ENCODE peak calls at places on chromosomes 12 and 14, in nine cellular contexts. U is astrocyte, W is neural progenitor cell, N is IMR-90, H is ovary, T is tibial artery, Q is Panc1, S is body of pancreas, Y is fibroblast of lung. X is an unnamed sample. For H3K4me1, the result is how much of the 10 kb centered on the place peaks cover.

GRCh38 chr14:74517731-74518130 is 24.2 kb downstream of the ISCA2 start:
- DNase-seq in U (no peak), W (no peak), N (no peak), H (peak), T (peak), Q (no peak), S (no peak), Y (no peak), X (no peak)

GRCh38 chr12:95460901-95461300 is 13.1 kb upstream of the METAP2 start:
- DNase-seq in U (no peak), W (no peak), N (no peak), H (no peak), T (no peak), Q (no peak), S (no peak), Y (no peak), X (no peak)

GRCh38 chr12:51217133-51217967 is 512 bp downstream of the POU6F1 start:
- DNase-seq in U (no peak), W (peak), N (no peak), H (peak), T (peak), Q (no peak), S (peak), Y (peak), X (peak)

GRCh38 chr12:126760109-126760508 is 1506.9 kb upstream of the TMEM132C start:
- DNase-seq in U (no peak), W (no peak), N (no peak), H (no peak), T (no peak), Q (no peak), S (no peak), Y (no peak), X (no peak)

GRCh38 chr14:24072881-24073877 is 1.8 kb downstream of the CPNE6 start:
- DNase-seq in U (no peak), W (no peak), N (no peak), H (no peak), T (no peak), Q (no peak), S (no peak), Y (no peak), X (no peak)

GRCh38 chr14:95256011-95256775 is 63.5 kb downstream of the CLMN start:
- DNase-seq in U (no peak), W (peak), N (no peak), H (no peak), T (no peak), Q (no peak), S (no peak), Y (no peak), X (no peak)

GRCh38 chr12:128323115-128323514 is 56.1 kb downstream of the TMEM132C start:
- DNase-seq in U (no peak), W (no peak), N (no peak), H (no peak), T (no peak), Q (no peak), S (no peak), Y (no peak), X (no peak)

GRCh38 chr14:103521438-103521961 is 1.1 kb downstream of the CKB start:
- DNase-seq in U (no peak), W (peak), N (no peak), H (peak), T (no peak), Q (no peak), S (no peak), Y (no peak), X (no peak)

GRCh38 chr12:98814254-98814653 is 169.2 kb downstream of the APAF1 start:
- DNase-seq in U (peak), W (no peak), N (no peak), H (no peak), T (no peak), Q (no peak), S (no peak), Y (peak), X (no peak)

GRCh38 chr14:21556378-21557083 is 23.3 kb downstream of the OR10G3 start:
- DNase-seq in U (no peak), W (no peak), N (no peak), H (no peak), T (no peak), Q (no peak), S (no peak), Y (no peak), X (no peak)

GRCh38 chr12:6964605-6965025 is 5.8 kb downstream of the PHB2 start:
- DNase-seq in U (no peak), W (no peak), N (no peak), H (no peak), T (no peak), Q (no peak), S (no peak), Y (no peak), X (no peak)

GRCh38 chr12:122182887-122183587 is at the start of gene LRRC43:
- DNase-seq in U (peak), W (peak), N (no peak), H (peak), T (no peak), Q (no peak), S (peak), Y (peak), X (peak)

GRCh38 chr14:70814466-70814865 is 5.2 kb upstream of the MAP3K9 start:
- DNase-seq in U (no peak), W (no peak), N (no peak), H (no peak), T (no peak), Q (no peak), S (no peak), Y (no peak), X (no peak)

GRCh38 chr12:21774358-21775129 is at the start of gene KCNJ8:
- DNase-seq in U (peak), W (peak), N (peak), H (peak), T (peak), Q (no peak), S (peak), Y (peak), X (peak)

GRCh38 chr12:87841935-87842334 is 187.3 kb downstream of the C12orf50 start:
- DNase-seq in U (no peak), W (no peak), N (no peak), H (no peak), T (no peak), Q (no peak), S (no peak), Y (no peak), X (no peak)

GRCh38 chr14:95402612-95403011 is 82.9 kb upstream of the CLMN start:
- DNase-seq in U (no peak), W (no peak), N (no peak), H (no peak), T (no peak), Q (no peak), S (no peak), Y (no peak), X (no peak)

GRCh38 chr14:69822456-69822855 is 25.4 kb upstream of the SLC10A1 start:
- DNase-seq in U (no peak), W (no peak), N (no peak), H (no peak), T (no peak), Q (no peak), S (no peak), Y (no peak), X (no peak)

GRCh38 chr12:47964102-47964723 is 817 bp downstream of the TMEM106C start:
- DNase-seq in U (no peak), W (peak), N (no peak), H (no peak), T (no peak), Q (no peak), S (peak), Y (no peak), X (peak)

GRCh38 chr12:72271401-72271740 is 799 bp upstream of the TRHDE start:
- DNase-seq in U (no peak), W (peak), N (peak), H (peak), T (peak), Q (no peak), S (peak), Y (peak), X (peak)

GRCh38 chr14:58599707-58600106 is 38.1 kb upstream of the DACT1 start:
- DNase-seq in U (no peak), W (no peak), N (no peak), H (no peak), T (no peak), Q (no peak), S (no peak), Y (no peak), X (no peak)

GRCh38 chr12:117045175-117045997 is 53.8 kb downstream of the TESC start:
- DNase-seq in U (no peak), W (no peak), N (no peak), H (no peak), T (no peak), Q (no peak), S (no peak), Y (no peak), X (no peak)

GRCh38 chr12:26003065-26003464 is 44.6 kb downstream of the RASSF8 start:
- DNase-seq in U (no peak), W (no peak), N (no peak), H (no peak), T (no peak), Q (no peak), S (no peak), Y (no peak), X (no peak)

GRCh38 chr14:94543450-94544123 is 17.7 kb upstream of the SERPINA4 start:
- DNase-seq in U (no peak), W (peak), N (no peak), H (peak), T (peak), Q (no peak), S (peak), Y (no peak), X (peak)

GRCh38 chr12:50175716-50176026 is 8.5 kb upstream of the CERS5 start:
- DNase-seq in U (no peak), W (no peak), N (no peak), H (no peak), T (no peak), Q (no peak), S (no peak), Y (no peak), X (no peak)

GRCh38 chr12:131596115-131596514 is 114.8 kb upstream of the SFSWAP start:
- DNase-seq in U (no peak), W (no peak), N (no peak), H (no peak), T (no peak), Q (no peak), S (no peak), Y (no peak), X (no peak)

GRCh38 chr12:72271741-72272661 is at the start of gene TRHDE:
- DNase-seq in U (peak), W (peak), N (peak), H (peak), T (peak), Q (no peak), S (peak), Y (peak), X (peak)

GRCh38 chr12:117363263-117363662 is 1.8 kb upstream of the NOS1 start:
- DNase-seq in U (no peak), W (no peak), N (no peak), H (no peak), T (no peak), Q (no peak), S (no peak), Y (no peak), X (no peak)

GRCh38 chr12:3491938-3492867 is 1.2 kb downstream of the PRMT8 start:
- DNase-seq in U (peak), W (peak), N (peak), H (peak), T (no peak), Q (no peak), S (peak), Y (peak), X (peak)

GRCh38 chr14:41418851-41419250 is 187.8 kb upstream of the LRFN5 start:
- DNase-seq in U (no peak), W (peak), N (no peak), H (no peak), T (no peak), Q (no peak), S (no peak), Y (no peak), X (no peak)

GRCh38 chr14:23052182-23052623 is 5.1 kb downstream of the CDH24 start:
- DNase-seq in U (no peak), W (no peak), N (no peak), H (peak), T (no peak), Q (no peak), S (no peak), Y (no peak), X (peak)
- TF ChIP-seq CTCF in U (no peak), W (peak), N (peak), H (no peak), T (peak), Q (peak), S (peak), Y (no peak), X (no peak)

GRCh38 chr12:56046027-56046780 is 4.5 kb downstream of the RPS26 start:
- DNase-seq in U (no peak), W (no peak), N (no peak), H (no peak), T (no peak), Q (no peak), S (no peak), Y (no peak), X (no peak)
- H3K27ac ChIP-seq in U (peak), W (no peak), N (no peak), H (no peak), T (no peak), Q (peak), S (peak), Y (peak), X (no peak)

GRCh38 chr14:77033622-77034521 is 5.4 kb upstream of the IRF2BPL start:
- DNase-seq in U (peak), W (peak), N (peak), H (peak), T (peak), Q (no peak), S (peak), Y (peak), X (peak)
- H3K4me1 ChIP-seq in U (half or more), W (under half), N (under half), H (under half), T (half or more), Q (half or more), S (half or more), Y (under half), X (half or more)

GRCh38 chr12:58030566-58031279 is 89.4 kb downstream of the ATP23 start:
- DNase-seq in U (peak), W (no peak), N (peak), H (no peak), T (no peak), Q (no peak), S (no peak), Y (peak), X (no peak)

GRCh38 chr12:58034712-58035111 is 93.3 kb downstream of the ATP23 start:
- DNase-seq in U (no peak), W (no peak), N (no peak), H (no peak), T (no peak), Q (no peak), S (no peak), Y (no peak), X (no peak)

GRCh38 chr12:58033831-58034230 is 92.5 kb downstream of the ATP23 start:
- DNase-seq in U (no peak), W (no peak), N (no peak), H (no peak), T (no peak), Q (no peak), S (no peak), Y (no peak), X (no peak)

GRCh38 chr12:58034311-58034710 is 92.9 kb downstream of the ATP23 start:
- DNase-seq in U (no peak), W (no peak), N (no peak), H (no peak), T (no peak), Q (no peak), S (no peak), Y (peak), X (no peak)

DNA sequence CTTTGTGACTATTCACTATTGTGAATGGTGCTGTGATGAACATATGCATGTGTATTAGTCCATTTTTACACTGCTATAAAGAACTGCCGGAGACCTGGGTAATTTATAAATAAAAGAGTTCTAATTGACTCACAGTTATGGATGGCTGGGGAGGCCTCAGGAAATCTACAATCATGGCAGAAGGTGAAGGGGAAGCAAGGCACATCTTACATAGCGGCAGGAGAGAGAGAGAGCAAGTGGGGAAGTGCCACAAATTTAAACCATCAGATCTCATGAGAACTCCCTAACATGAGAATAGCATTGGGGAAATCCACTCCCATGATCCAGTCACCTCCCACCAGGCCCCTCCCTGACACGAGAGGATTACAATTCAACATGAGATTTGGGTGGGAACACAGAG is 90.8 kb downstream of the ATP23 start:
- DNase-seq in U (no peak), W (no peak), N (no peak), H (no peak), T (no peak), Q (no peak), S (no peak), Y (no peak), X (no peak)
- TF ChIP-seq CTCF in U (no peak), W (no peak), N (no peak), H (no peak), T (no peak), Q (no peak), S (no peak), Y (no peak), X (no peak)

X was measured in testis.